ENCODE peak calls at places on chromosomes 13 and 19, in nine cellular contexts. Y is AG09309, J is heart left ventricle, G is Panc1, U is BE2C, Z is stomach, A is GM23248, B is dorsolateral prefrontal cortex, R is Caco-2. N is an unnamed sample.

GRCh38 chr19:48493718-48494515 is 17.7 kb downstream of the LMTK3 start:
- DNase-seq in Y (no peak), J (no peak), G (no peak), U (no peak), Z (no peak), A (no peak), B (no peak), R (no peak), N (no peak)

GRCh38 chr19:32966750-32967149 is 5.0 kb downstream of the CEP89 start:
- DNase-seq in Y (no peak), J (no peak), G (no peak), U (no peak), Z (no peak), A (no peak), B (no peak), R (no peak), N (no peak)

GRCh38 chr13:101115762-101116161 is 300.5 kb downstream of the NALCN start:
- DNase-seq in Y (no peak), J (no peak), G (no peak), U (no peak), Z (no peak), A (peak; percentile 31), B (no peak), R (no peak), N (no peak)

GRCh38 chr19:39817888-39818561 is 15.9 kb downstream of the DYRK1B start:
- DNase-seq in Y (no peak), J (no peak), G (no peak), U (no peak), Z (no peak), A (no peak), B (no peak), R (no peak), N (no peak)

GRCh38 chr13:68066879-68067513 is 836.9 kb upstream of the PCDH9 start:
- DNase-seq in Y (no peak), J (no peak), G (no peak), U (no peak), Z (no peak), A (no peak), B (no peak), R (no peak), N (no peak)

GRCh38 chr13:42971670-42972355 is 20.2 kb downstream of the EPSTI1 start:
- DNase-seq in Y (peak; percentile 55), J (no peak), G (no peak), U (no peak), Z (no peak), A (peak; percentile 61), B (no peak), R (no peak), N (no peak)

GRCh38 chr13:103199380-103200088 is 133.3 kb upstream of the SLC10A2 start:
- DNase-seq in Y (no peak), J (no peak), G (no peak), U (no peak), Z (no peak), A (no peak), B (no peak), R (no peak), N (no peak)

GRCh38 chr19:38792250-38793111 is 3.5 kb downstream of the LGALS7B start:
- DNase-seq in Y (no peak), J (peak; percentile 60), G (no peak), U (no peak), Z (peak; percentile 39), A (peak; percentile 44), B (no peak), R (no peak), N (peak; percentile 64)

GRCh38 chr13:31236211-31236786 is 36.5 kb downstream of the B3GLCT start:
- DNase-seq in Y (peak; percentile 35), J (no peak), G (no peak), U (peak; percentile 24), Z (no peak), A (peak; percentile 75), B (no peak), R (no peak), N (no peak)

GRCh38 chr13:31352467-31352866 is 152.7 kb downstream of the B3GLCT start:
- DNase-seq in Y (no peak), J (no peak), G (no peak), U (peak; percentile 12), Z (no peak), A (peak; percentile 18), B (no peak), R (no peak), N (no peak)

GRCh38 chr19:39915848-39916215 is 18.6 kb downstream of the FCGBP start:
- DNase-seq in Y (no peak), J (no peak), G (no peak), U (no peak), Z (peak; percentile 13), A (no peak), B (no peak), R (no peak), N (no peak)

GRCh38 chr19:4380254-4380727 is 20.1 kb downstream of the SH3GL1 start:
- DNase-seq in Y (no peak), J (peak; percentile 61), G (no peak), U (no peak), Z (no peak), A (peak; percentile 47), B (no peak), R (no peak), N (no peak)

GRCh38 chr19:7427944-7428343 is 60.9 kb downstream of the PEX11G start:
- DNase-seq in Y (peak; percentile 29), J (no peak), G (no peak), U (no peak), Z (no peak), A (no peak), B (no peak), R (no peak), N (no peak)

GRCh38 chr19:3096267-3096901 is 2.2 kb downstream of the GNA11 start:
- DNase-seq in Y (no peak), J (peak; percentile 34), G (no peak), U (no peak), Z (no peak), A (no peak), B (no peak), R (peak; percentile 47), N (peak; percentile 43)

GRCh38 chr19:49468746-49469447 is 5.1 kb upstream of the FLT3LG start:
- DNase-seq in Y (no peak), J (peak; percentile 92), G (no peak), U (no peak), Z (peak; percentile 56), A (peak; percentile 78), B (no peak), R (peak; percentile 75), N (peak; percentile 77)

GRCh38 chr13:59734393-59734792 is 429.3 kb downstream of the DIAPH3 start:
- DNase-seq in Y (no peak), J (no peak), G (no peak), U (peak; percentile 69), Z (no peak), A (no peak), B (no peak), R (no peak), N (no peak)

GRCh38 chr19:34096020-34096915 is 76.0 kb upstream of the LSM14A start:
- DNase-seq in Y (no peak), J (no peak), G (peak; percentile 51), U (no peak), Z (no peak), A (peak; percentile 65), B (no peak), R (no peak), N (no peak)

GRCh38 chr19:44757735-44758505 is 9.4 kb downstream of the BCL3 start:
- DNase-seq in Y (no peak), J (peak; percentile 92), G (no peak), U (peak; percentile 77), Z (peak; percentile 61), A (no peak), B (peak; percentile 64), R (no peak), N (peak; percentile 40)
- H3K4me3 ChIP-seq in Y (no peak overlapping the region), J (peak overlapping the region; percentile 12), G (no peak overlapping the region), U (peak overlapping the region; percentile 71), Z (peak overlapping the region; percentile 45), A (no peak overlapping the region), B (peak overlapping the region; percentile 62), R (no peak overlapping the region), N (peak overlapping the region; percentile 45)

DNA sequence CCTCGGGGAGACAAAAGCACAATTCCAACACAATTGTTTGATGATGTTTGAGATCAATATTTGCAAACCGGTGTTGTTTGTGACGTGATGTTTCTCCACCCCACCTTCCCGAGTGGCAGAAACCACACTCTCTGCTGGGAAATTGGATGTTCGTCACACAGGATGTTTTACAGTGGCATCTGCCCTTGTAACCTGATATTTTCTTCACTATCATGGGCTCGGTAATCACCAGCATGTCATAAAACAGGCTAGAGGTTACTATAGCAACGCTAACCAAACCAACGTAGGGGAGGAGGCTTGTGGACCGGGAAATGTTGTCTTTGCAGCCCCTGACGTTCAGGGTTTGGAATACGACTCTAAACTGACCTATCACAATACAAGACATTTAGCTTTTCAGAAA is 454.5 kb downstream of the IRS2 start:
- DNase-seq in Y (peak; percentile 51), J (no peak), G (no peak), U (peak; percentile 35), Z (no peak), A (peak; percentile 60), B (no peak), R (no peak), N (no peak)
- H3K4me3 ChIP-seq in Y (no peak overlapping the region), J (no peak overlapping the region), G (no peak overlapping the region), U (peak overlapping the region; percentile 26), Z (peak overlapping the region; percentile 38), A (no peak overlapping the region), B (peak overlapping the region; percentile 30), R (no peak overlapping the region), N (no peak overlapping the region)

GRCh38 chr13:28794370-28794769 is 25.8 kb upstream of the MTUS2 start:
- DNase-seq in Y (no peak), J (no peak), G (no peak), U (no peak), Z (no peak), A (no peak), B (no peak), R (no peak), N (no peak)

GRCh38 chr13:28792992-28793391 is 27.1 kb upstream of the MTUS2 start:
- DNase-seq in Y (peak; percentile 77), J (no peak), G (no peak), U (no peak), Z (no peak), A (peak; percentile 94), B (no peak), R (no peak), N (no peak)

GRCh38 chr13:28796938-28797257 is 23.2 kb upstream of the MTUS2 start:
- DNase-seq in Y (no peak), J (no peak), G (no peak), U (no peak), Z (no peak), A (no peak), B (no peak), R (no peak), N (no peak)
- H3K4me3 ChIP-seq in Y (no peak overlapping the region), J (no peak overlapping the region), G (no peak overlapping the region), U (no peak overlapping the region), Z (no peak overlapping the region), A (no peak overlapping the region), B (peak overlapping the region; percentile 53), R (no peak overlapping the region), N (no peak overlapping the region)

DNA sequence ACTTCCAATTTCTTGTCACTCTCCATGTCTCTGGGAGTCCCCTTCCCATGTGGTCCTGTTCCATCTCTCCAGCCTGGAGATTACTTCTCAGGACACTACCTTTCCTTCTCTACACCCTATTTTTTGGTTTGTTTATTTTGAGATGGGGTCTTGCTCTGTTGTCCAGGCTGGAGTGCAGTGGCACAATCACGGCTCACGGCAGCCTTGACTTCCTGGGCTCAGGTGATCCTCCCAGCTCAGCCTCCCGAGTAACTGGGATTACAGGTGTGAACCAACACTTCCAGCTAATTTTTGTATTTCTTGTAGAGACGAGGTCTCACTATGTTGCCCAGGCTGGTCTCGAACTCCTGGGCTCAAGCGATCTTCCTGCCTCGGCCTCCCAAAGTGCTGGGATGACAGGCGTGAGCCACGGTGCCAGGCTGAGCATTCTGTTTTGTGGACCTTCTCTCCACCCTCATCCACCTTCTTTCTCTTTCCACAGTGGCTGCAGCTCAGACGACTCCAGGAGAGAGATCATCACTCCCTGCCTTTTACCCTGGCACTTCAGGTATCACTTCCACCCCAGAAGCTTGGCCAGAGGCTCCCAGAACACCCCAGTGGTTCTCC is 644 bp downstream of the HCST start:
- DNase-seq in Y (no peak), J (no peak), G (no peak), U (no peak), Z (no peak), A (no peak), B (no peak), R (no peak), N (no peak)
- H3K4me3 ChIP-seq in Y (no peak overlapping the region), J (no peak overlapping the region), G (peak overlapping the region; percentile 59), U (peak overlapping the region; percentile 54), Z (peak overlapping the region; percentile 31), A (no peak overlapping the region), B (peak overlapping the region; percentile 27), R (peak overlapping the region; percentile 36), N (no peak overlapping the region)